ENCODE peak calls at places on chromosome 17, in four cellular contexts. C is endodermal cell, O is neural progenitor cell, J is uterus. I is an unnamed sample.

GRCh38 chr17:74633261-74633783 is 9.8 kb upstream of the CD300E start:
- DNase-seq in J (no peak), O (no peak), C (no peak), I (no peak)

GRCh38 chr17:67157732-67158639 is 87.0 kb downstream of the HELZ start:
- DNase-seq in C (no peak), J (no peak), O (peak), I (no peak)

GRCh38 chr17:58710948-58711552 is 18.6 kb downstream of the RAD51C start:
- DNase-seq in O (peak), C (peak), J (peak), I (no peak)

GRCh38 chr17:76968707-76969597 is 100.7 kb downstream of the MGAT5B start:
- DNase-seq in J (no peak), O (peak), C (peak), I (peak)

GRCh38 chr17:76867578-76868175 is 527 bp upstream of the MGAT5B start:
- DNase-seq in C (peak), O (no peak), J (no peak), I (no peak)

GRCh38 chr17:40450175-40450574 is 6.9 kb downstream of the IGFBP4 start:
- DNase-seq in C (peak), J (peak), O (peak), I (no peak)

GRCh38 chr17:33523577-33523981 is 230.5 kb upstream of the ASIC2 start:
- DNase-seq in C (no peak), O (no peak), J (peak), I (no peak)

GRCh38 chr17:69473801-69474170 is 59.3 kb downstream of the MAP2K6 start:
- DNase-seq in C (no peak), O (no peak), J (no peak), I (no peak)

GRCh38 chr17:68200689-68201424 is 47.0 kb upstream of the AMZ2 start:
- DNase-seq in J (peak), C (peak), O (peak), I (peak)
- TF ChIP-seq CTCF in J (peak), C (peak), O (peak), I (peak)

GRCh38 chr17:49968380-49969133 is 433 bp upstream of the DLX4 start:
- DNase-seq in J (no peak), C (peak), O (peak), I (peak)
- H3K4me3 ChIP-seq in J (no peak), C (peak), O (peak), I (peak)

GRCh38 chr17:7132511-7133094 is 18.0 kb upstream of the ASGR2 start:
- DNase-seq in C (peak), J (no peak), O (peak), I (peak)

GRCh38 chr17:7136266-7136877 is 21.8 kb upstream of the ASGR2 start:
- DNase-seq in C (peak), O (peak), J (peak), I (no peak)

GRCh38 chr17:7130626-7131467 is 16.2 kb upstream of the ASGR2 start:
- DNase-seq in C (peak), O (no peak), J (no peak), I (no peak)

GRCh38 chr17:7133916-7134315 is 19.3 kb upstream of the ASGR2 start:
- DNase-seq in J (no peak), C (peak), O (peak), I (no peak)

DNA sequence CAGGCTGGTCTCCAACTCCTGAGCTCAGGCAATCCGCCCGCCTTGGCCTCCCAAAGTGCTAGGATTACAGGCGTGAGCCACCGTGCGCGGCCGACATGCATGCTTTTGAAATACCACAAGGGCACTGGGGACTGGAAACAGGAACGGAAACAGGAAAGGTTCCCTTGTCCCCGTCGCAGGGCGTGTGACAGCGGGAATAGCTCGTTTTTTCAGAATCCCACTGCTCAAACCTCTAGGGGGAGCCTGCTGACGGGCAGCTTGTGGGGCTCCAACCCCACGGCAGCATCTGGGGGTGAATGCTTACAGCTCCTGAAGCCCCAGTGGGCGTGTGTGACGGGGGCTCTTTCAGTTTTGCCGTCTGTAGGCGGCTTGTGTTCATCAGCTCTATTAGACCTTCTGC is 18.8 kb upstream of the ASGR2 start:
- DNase-seq in O (peak), C (peak), J (no peak), I (peak)
- TF ChIP-seq CTCF in O (peak), C (peak), J (no peak), I (peak)

GRCh38 chr17:81428521-81428920 is 33.3 kb downstream of the BAHCC1 start:
- DNase-seq in C (no peak), J (no peak), O (no peak), I (no peak)

GRCh38 chr17:81428945-81429344 is 33.7 kb downstream of the BAHCC1 start:
- DNase-seq in O (no peak), C (no peak), J (no peak), I (no peak)

GRCh38 chr17:81427446-81428120 is 32.3 kb downstream of the BAHCC1 start:
- DNase-seq in J (no peak), O (peak), C (no peak), I (no peak)

GRCh38 chr17:81428121-81428515 is 32.9 kb downstream of the BAHCC1 start:
- DNase-seq in O (no peak), C (no peak), J (no peak), I (no peak)

GRCh38 chr17:81426676-81427445 is 31.6 kb downstream of the BAHCC1 start:
- DNase-seq in O (no peak), C (no peak), J (no peak), I (no peak)
- H3K4me3 ChIP-seq in O (no peak), C (no peak), J (no peak), I (no peak)